ENCODE peak calls at places on chromosomes 7 and 10, in nine cellular contexts. Q is cardiac septum; A is BJ; U is GM03348; D is stimulated activated CD8-positive, alpha-beta memory T cell treated with anti-CD3 and anti-CD28 coated beads, Interleukin-15, amount 100 ng/mL, for 24 hours; P is HCEC 1CT; M is NCI-H1092 treated with DMSO at 0.1 percent for 48 hours; W is T-helper 9 cell; K is body of pancreas. F is an unnamed sample.

GRCh38 chr10:84194424-84195043 is at the start of gene CDHR1:
- DNase-seq in Q (no peak), A (no peak), U (peak), D (peak), P (no peak), M (peak), W (peak), K (no peak), F (peak)

GRCh38 chr7:102101926-102102325 is 184.7 kb upstream of the SH2B2 start:
- DNase-seq in Q (peak), A (no peak), U (no peak), D (no peak), P (no peak), M (no peak), W (no peak), K (no peak), F (no peak)

GRCh38 chr7:129767120-129768011 is 155.8 kb downstream of the NRF1 start:
- DNase-seq in Q (no peak), A (no peak), U (no peak), D (no peak), P (no peak), M (peak), W (no peak), K (no peak), F (no peak)

GRCh38 chr7:71829499-71829898 is 582.6 kb downstream of the CALN1 start:
- DNase-seq in Q (no peak), A (no peak), U (no peak), D (no peak), P (no peak), M (no peak), W (no peak), K (no peak), F (no peak)

GRCh38 chr7:122302826-122303521 is 1.6 kb downstream of the FEZF1 start:
- DNase-seq in Q (no peak), A (no peak), U (no peak), D (no peak), P (no peak), M (no peak), W (no peak), K (no peak), F (no peak)

GRCh38 chr10:58322072-58322834 is 12.6 kb upstream of the UBE2D1 start:
- DNase-seq in Q (no peak), A (no peak), U (no peak), D (no peak), P (peak), M (no peak), W (no peak), K (no peak), F (no peak)

GRCh38 chr10:28254290-28254985 is 48.4 kb downstream of the MPP7 start:
- DNase-seq in Q (no peak), A (no peak), U (peak), D (no peak), P (no peak), M (no peak), W (no peak), K (no peak), F (peak)

GRCh38 chr7:141557360-141557759 is 6.2 kb downstream of the AGK start:
- DNase-seq in Q (no peak), A (no peak), U (no peak), D (no peak), P (no peak), M (no peak), W (no peak), K (no peak), F (no peak)

GRCh38 chr10:28250782-28251181 is 52.1 kb downstream of the MPP7 start:
- DNase-seq in Q (no peak), A (no peak), U (peak), D (no peak), P (peak), M (peak), W (no peak), K (no peak), F (peak)

GRCh38 chr10:57624856-57625592 is 642.7 kb downstream of the IPMK start:
- DNase-seq in Q (no peak), A (no peak), U (no peak), D (no peak), P (no peak), M (no peak), W (no peak), K (no peak), F (no peak)

GRCh38 chr10:75803816-75804576 is 372.6 kb downstream of the LRMDA start:
- DNase-seq in Q (no peak), A (no peak), U (no peak), D (no peak), P (no peak), M (peak), W (no peak), K (peak), F (no peak)

GRCh38 chr7:44375926-44376342 is 50.5 kb upstream of the CAMK2B start:
- DNase-seq in Q (peak), A (no peak), U (peak), D (no peak), P (no peak), M (no peak), W (no peak), K (no peak), F (no peak)

GRCh38 chr10:85043207-85043606 is 714.8 kb downstream of the CCSER2 start:
- DNase-seq in Q (no peak), A (no peak), U (no peak), D (no peak), P (no peak), M (peak), W (no peak), K (no peak), F (no peak)

GRCh38 chr10:76036410-76036940 is 605.1 kb downstream of the LRMDA start:
- DNase-seq in Q (peak), A (no peak), U (peak), D (no peak), P (peak), M (peak), W (peak), K (peak), F (peak)

GRCh38 chr10:76428541-76429330 is 997.3 kb downstream of the LRMDA start:
- DNase-seq in Q (no peak), A (peak), U (peak), D (no peak), P (peak), M (no peak), W (no peak), K (no peak), F (peak)

GRCh38 chr10:113131611-113132330 is 181.7 kb downstream of the TCF7L2 start:
- DNase-seq in Q (no peak), A (peak), U (peak), D (no peak), P (peak), M (no peak), W (no peak), K (no peak), F (peak)

GRCh38 chr7:44634187-44634838 is 27.9 kb downstream of the OGDH start:
- DNase-seq in Q (no peak), A (no peak), U (no peak), D (no peak), P (no peak), M (no peak), W (no peak), K (peak), F (no peak)

F was measured in GM23248.